ENCODE peak calls at places on chromosome 7, in five cellular contexts. Q is NCI-H2171 treated with DMSO at 0.1 percent for 48 hours; H is C1 segment of cervical spinal cord; G is T follicular helper cell; R is activated CD4-positive, alpha-beta T cell treated with anti-CD3 and anti-CD28 coated beads for 48 hours. X is an unnamed sample.

GRCh38 chr7:159040146-159040545 is 104.5 kb downstream of the VIPR2 start:
- DNase-seq in H (no peak), G (no peak), Q (no peak), R (no peak), X (no peak)

GRCh38 chr7:129797224-129797789 is 155.5 kb downstream of the UBE2H start:
- DNase-seq in R (no peak), G (no peak), Q (peak), H (no peak), X (no peak)

GRCh38 chr7:12765431-12766100 is 78.1 kb downstream of the ARL4A start:
- DNase-seq in R (no peak), Q (no peak), G (no peak), H (no peak), X (no peak)

GRCh38 chr7:132580277-132580676 is 4.0 kb upstream of the PLXNA4 start:
- DNase-seq in H (no peak), R (no peak), G (no peak), Q (no peak), X (no peak)

GRCh38 chr7:84913731-84914130 is 273.1 kb downstream of the SEMA3D start:
- DNase-seq in R (no peak), Q (no peak), G (no peak), H (no peak), X (no peak)

GRCh38 chr7:63900394-63901203 is 98.0 kb upstream of the ZNF722 start:
- DNase-seq in H (peak), Q (peak), R (peak), G (peak), X (peak)

GRCh38 chr7:30996883-30997282 is 33.1 kb downstream of the GHRHR start:
- DNase-seq in H (no peak), Q (no peak), G (no peak), R (no peak), X (no peak)

GRCh38 chr7:129343099-129343700 is 91.0 kb upstream of the STRIP2 start:
- DNase-seq in G (no peak), R (no peak), Q (peak), H (no peak), X (peak)

GRCh38 chr7:75531359-75531821 is 39.3 kb downstream of the SPDYE5 start:
- DNase-seq in G (no peak), Q (no peak), R (no peak), H (no peak), X (no peak)

GRCh38 chr7:71350680-71351079 is 218.7 kb downstream of the GALNT17 start:
- DNase-seq in H (no peak), Q (no peak), G (no peak), R (no peak), X (no peak)

GRCh38 chr7:152145853-152146466 is 120.5 kb downstream of the GALNT11 start:
- DNase-seq in R (peak), G (no peak), H (no peak), Q (peak), X (peak)

GRCh38 chr7:78959471-78959870 is 494.0 kb downstream of the MAGI2 start:
- DNase-seq in H (no peak), R (no peak), G (no peak), Q (no peak), X (no peak)

GRCh38 chr7:128755816-128756476 is 16.8 kb downstream of the CALU start:
- DNase-seq in G (no peak), R (no peak), Q (peak), H (no peak), X (no peak)

GRCh38 chr7:80277434-80278427 is 143.1 kb downstream of the GNAI1 start:
- DNase-seq in Q (peak), H (no peak), G (no peak), R (no peak), X (no peak)

GRCh38 chr7:100793806-100794660 is 33.3 kb downstream of the EPHB4 start:
- DNase-seq in G (no peak), R (no peak), H (no peak), Q (no peak), X (no peak)

GRCh38 chr7:100446040-100446439 is 9.7 kb upstream of the PPP1R35 start:
- DNase-seq in G (no peak), Q (no peak), H (no peak), R (no peak), X (no peak)

GRCh38 chr7:123791001-123791400 is 42.2 kb upstream of the WASL start:
- DNase-seq in R (no peak), H (no peak), Q (no peak), G (no peak), X (no peak)

GRCh38 chr7:157357129-157358040 is 20.6 kb downstream of the DNAJB6 start:
- DNase-seq in H (no peak), R (no peak), Q (no peak), G (no peak), X (no peak)

GRCh38 chr7:41459183-41459582 is 243.7 kb downstream of the INHBA start:
- DNase-seq in H (no peak), Q (no peak), G (no peak), R (no peak), X (no peak)

GRCh38 chr7:18103436-18104218 is 76.0 kb upstream of the PRPS1L1 start:
- DNase-seq in H (no peak), R (no peak), Q (no peak), G (no peak), X (no peak)

GRCh38 chr7:45575501-45576248 is 1.5 kb downstream of the ADCY1 start:
- DNase-seq in Q (no peak), G (no peak), R (no peak), H (no peak), X (no peak)

GRCh38 chr7:44964831-44965440 is 13.9 kb downstream of the MYO1G start:
- DNase-seq in G (no peak), R (no peak), H (no peak), Q (no peak), X (no peak)

GRCh38 chr7:69747144-69747543 is 148.9 kb downstream of the AUTS2 start:
- DNase-seq in H (no peak), Q (no peak), G (no peak), R (no peak), X (no peak)

GRCh38 chr7:107068156-107068555 is 23.7 kb downstream of the PRKAR2B start:
- DNase-seq in H (no peak), G (no peak), R (no peak), Q (no peak), X (no peak)

GRCh38 chr7:50466815-50467569 is 16.8 kb upstream of the FIGNL1 start:
- DNase-seq in R (no peak), G (no peak), H (no peak), Q (no peak), X (no peak)

GRCh38 chr7:24718977-24719491 is 38.2 kb downstream of the GSDME start:
- DNase-seq in Q (peak), G (no peak), R (no peak), H (no peak), X (peak)

GRCh38 chr7:47045592-47045991 is 536.3 kb downstream of the TNS3 start:
- DNase-seq in G (no peak), H (no peak), Q (no peak), R (no peak), X (no peak)

GRCh38 chr7:378041-378420 is 88.1 kb downstream of the FOXL3 start:
- DNase-seq in G (no peak), H (no peak), Q (no peak), R (no peak), X (no peak)

GRCh38 chr7:75687246-75688088 is 51.3 kb downstream of the HIP1 start:
- DNase-seq in R (no peak), H (no peak), G (no peak), Q (no peak), X (no peak)